ENCODE peak calls at places on chromosomes 7 and 10, in seven cellular contexts. O is CD8-positive, alpha-beta T cell; Q is heart left ventricle; B is hepatocyte; E is neural progenitor cell; D is tibial artery; L is psoas muscle. V is an unnamed sample.

GRCh38 chr10:19702215-19702614 is 114.0 kb upstream of the PLXDC2 start:
- DNase-seq in O (no peak), Q (no peak), B (no peak), E (no peak), D (no peak), L (no peak), V (no peak)

GRCh38 chr10:68333058-68333395 is 299 bp upstream of the PBLD start:
- DNase-seq in O (no peak), Q (no peak), B (no peak), E (no peak), D (no peak), L (no peak), V (no peak)

GRCh38 chr10:131016556-131016955 is 295.0 kb downstream of the TCERG1L start:
- DNase-seq in O (no peak), Q (no peak), B (no peak), E (no peak), D (no peak), L (no peak), V (no peak)

GRCh38 chr7:16817536-16817935 is 12.7 kb upstream of the AGR2 start:
- DNase-seq in O (no peak), Q (no peak), B (no peak), E (no peak), D (no peak), L (no peak), V (no peak)

GRCh38 chr7:3179456-3179855 is 121.6 kb upstream of the SDK1 start:
- DNase-seq in O (no peak), Q (no peak), B (peak; percentile 14), E (no peak), D (no peak), L (no peak), V (no peak)

GRCh38 chr7:70887186-70887585 is 244.8 kb upstream of the GALNT17 start:
- DNase-seq in O (no peak), Q (no peak), B (no peak), E (no peak), D (no peak), L (no peak), V (no peak)

GRCh38 chr7:522071-522937 is 2.7 kb upstream of the PDGFA start:
- DNase-seq in O (no peak), Q (peak; percentile 79), B (peak; percentile 81), E (peak; percentile 68), D (peak; percentile 53), L (no peak), V (no peak)

GRCh38 chr7:2802082-2802481 is 42.0 kb downstream of the GNA12 start:
- DNase-seq in O (no peak), Q (no peak), B (no peak), E (no peak), D (no peak), L (no peak), V (no peak)

GRCh38 chr7:97731736-97732370 is at the start of gene TAC1:
- DNase-seq in O (no peak), Q (no peak), B (peak; percentile 35), E (peak; percentile 79), D (no peak), L (no peak), V (no peak)

GRCh38 chr7:2247141-2247985 is 5.3 kb downstream of the NUDT1 start:
- DNase-seq in O (no peak), Q (no peak), B (peak; percentile 42), E (peak; percentile 84), D (no peak), L (no peak), V (peak; percentile 69)

GRCh38 chr10:12502526-12503274 is 153.4 kb downstream of the CAMK1D start:
- DNase-seq in O (no peak), Q (no peak), B (no peak), E (no peak), D (no peak), L (no peak), V (no peak)

GRCh38 chr7:107201795-107202450 is 33.1 kb downstream of the HBP1 start:
- DNase-seq in O (peak; percentile 39), Q (peak; percentile 44), B (peak; percentile 47), E (peak; percentile 45), D (no peak), L (peak; percentile 40), V (peak; percentile 75)

GRCh38 chr7:1538544-1539345 is 8.2 kb downstream of the MAFK start:
- DNase-seq in O (no peak), Q (no peak), B (peak; percentile 10), E (no peak), D (no peak), L (peak; percentile 32), V (peak; percentile 11)

GRCh38 chr10:32795598-32796183 is 162.3 kb downstream of the ITGB1 start:
- DNase-seq in O (no peak), Q (no peak), B (peak; percentile 38), E (peak; percentile 53), D (no peak), L (no peak), V (no peak)

GRCh38 chr7:157520249-157520648 is 183.4 kb downstream of the DNAJB6 start:
- DNase-seq in O (no peak), Q (no peak), B (no peak), E (no peak), D (no peak), L (no peak), V (no peak)

GRCh38 chr7:131145026-131145425 is 182.7 kb upstream of the MKLN1 start:
- DNase-seq in O (no peak), Q (no peak), B (no peak), E (no peak), D (no peak), L (no peak), V (no peak)

GRCh38 chr10:68560916-68561691 is 967 bp downstream of the TET1 start:
- DNase-seq in O (no peak), Q (peak; percentile 13), B (peak; percentile 64), E (peak; percentile 69), D (no peak), L (peak; percentile 24), V (peak; percentile 83)

DNA sequence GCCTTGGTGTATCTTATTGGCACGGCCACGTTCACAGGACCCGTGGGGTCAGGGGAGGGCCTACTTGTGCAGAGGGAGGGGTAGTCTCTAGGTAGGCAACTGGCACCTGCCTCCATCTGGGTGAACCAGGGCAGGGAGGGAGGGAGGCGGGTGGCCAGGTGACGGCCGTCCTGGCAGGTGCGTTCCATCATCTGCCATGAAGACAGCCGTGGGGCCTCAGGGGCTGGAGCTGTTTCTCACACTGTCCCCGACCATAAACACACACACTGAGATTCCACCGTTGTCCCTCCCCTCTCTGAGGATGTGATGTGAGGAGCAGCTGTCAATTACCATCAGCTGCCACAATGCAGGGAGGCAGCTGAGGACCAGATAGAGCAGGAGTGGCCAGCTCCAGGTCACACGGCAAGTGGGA is 32.8 kb downstream of the ZMIZ1 start:
- DNase-seq in O (no peak), Q (no peak), B (no peak), E (no peak), D (no peak), L (no peak), V (peak; percentile 46)
- H3K4me1 ChIP-seq in O (peaks cover 25% of the 10 kb centered on the region), Q (peaks cover 95% of the 10 kb centered on the region), B (peaks cover 28% of the 10 kb centered on the region), E (peaks cover 8% of the 10 kb centered on the region), D (peaks cover 8% of the 10 kb centered on the region), L (peaks cover 88% of the 10 kb centered on the region), V (peaks cover 37% of the 10 kb centered on the region)

GRCh38 chr10:95837368-95837776 is 70.4 kb upstream of the CC2D2B start:
- DNase-seq in O (no peak), Q (no peak), B (no peak), E (peak; percentile 45), D (no peak), L (no peak), V (no peak)
- H3K4me1 ChIP-seq in O (no peaks in the 10 kb centered on the region), Q (peaks cover 5% of the 10 kb centered on the region), B (no peaks in the 10 kb centered on the region), E (peaks cover 15% of the 10 kb centered on the region), D (no peaks in the 10 kb centered on the region), L (no peaks in the 10 kb centered on the region), V (no peaks in the 10 kb centered on the region)

GRCh38 chr7:105000190-105000589 is 13.8 kb upstream of the KMT2E start:
- DNase-seq in O (no peak), Q (no peak), B (no peak), E (no peak), D (no peak), L (no peak), V (no peak)
- H3K4me1 ChIP-seq in O (peaks cover 86% of the 10 kb centered on the region), Q (peaks cover 83% of the 10 kb centered on the region), B (peaks cover 35% of the 10 kb centered on the region), E (peaks cover 7% of the 10 kb centered on the region), D (no peaks in the 10 kb centered on the region), L (peaks cover 98% of the 10 kb centered on the region), V (no peaks in the 10 kb centered on the region)

DNA sequence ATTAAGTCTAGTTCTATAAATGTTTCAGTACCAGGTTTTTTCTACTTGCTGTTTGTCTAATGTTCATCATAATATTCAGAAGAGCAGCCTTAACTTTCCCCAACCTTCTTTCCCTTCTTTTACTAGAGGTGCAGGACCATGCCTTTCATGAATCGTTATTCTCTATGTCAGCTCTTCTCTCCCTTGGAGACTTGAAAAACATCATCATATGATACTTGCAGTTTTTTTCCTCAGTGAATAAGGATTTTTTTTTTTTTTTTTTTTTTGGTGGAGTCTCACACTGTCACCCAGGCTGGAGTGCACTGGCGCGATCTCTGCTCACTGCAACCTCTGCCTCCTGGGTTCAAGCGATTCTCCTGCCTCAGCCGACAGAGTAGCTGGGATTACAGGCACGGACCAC is 30.1 kb downstream of the SMNDC1 start:
- DNase-seq in O (no peak), Q (no peak), B (no peak), E (no peak), D (no peak), L (no peak), V (no peak)
- H3K4me1 ChIP-seq in O (peaks cover 7% of the 10 kb centered on the region), Q (peaks cover 50% of the 10 kb centered on the region), B (no peaks in the 10 kb centered on the region), E (peaks cover 14% of the 10 kb centered on the region), D (no peaks in the 10 kb centered on the region), L (peaks cover 75% of the 10 kb centered on the region), V (peaks cover 5% of the 10 kb centered on the region)

GRCh38 chr10:6071181-6072175 is 9.3 kb upstream of the IL2RA start:
- DNase-seq in O (no peak), Q (no peak), B (no peak), E (no peak), D (no peak), L (no peak), V (no peak)
- H3K4me1 ChIP-seq in O (peaks cover 49% of the 10 kb centered on the region), Q (no peaks in the 10 kb centered on the region), B (no peaks in the 10 kb centered on the region), E (peaks cover 4% of the 10 kb centered on the region), D (no peaks in the 10 kb centered on the region), L (no peaks in the 10 kb centered on the region), V (no peaks in the 10 kb centered on the region)

GRCh38 chr10:103641326-103641725 is 147.8 kb downstream of the NEURL1 start:
- DNase-seq in O (no peak), Q (no peak), B (no peak), E (no peak), D (no peak), L (no peak), V (no peak)
- H3K4me1 ChIP-seq in O (no peaks in the 10 kb centered on the region), Q (peaks cover 53% of the 10 kb centered on the region), B (peaks cover 8% of the 10 kb centered on the region), E (peaks cover 24% of the 10 kb centered on the region), D (peaks cover 5% of the 10 kb centered on the region), L (peaks cover 79% of the 10 kb centered on the region), V (peaks cover 7% of the 10 kb centered on the region)

V was measured in BE2C.